ENCODE peak calls at places on chromosomes 11 and 22, in ten cellular contexts. One of them, this sample, is unnamed.

GRCh38 chr11:70040452-70040851 is 37.7 kb upstream of the ANO1 start:
- DNase-seq in T47D: no peak
- DNase-seq in T-cell: no peak
- DNase-seq in nucleus accumbens: no peak
- DNase-seq in LHCN-M2: no peak
- DNase-seq in activated T-helper 1 cell treated with anti-CD3 and anti-CD28 coated beads, Interleukin-2, amount 50 U/mL, for 16 hours: no peak
- DNase-seq in OCI-M1: no peak
- DNase-seq in CD8-positive, alpha-beta T cell: no peak
- DNase-seq in AG04449: no peak
- DNase-seq in EL: no peak
- DNase-seq in this sample: no peak

GRCh38 chr22:44163536-44163935 is 17.2 kb upstream of the PARVG start:
- DNase-seq in T47D: no peak
- DNase-seq in T-cell: no peak
- DNase-seq in nucleus accumbens: no peak
- DNase-seq in LHCN-M2: no peak
- DNase-seq in activated T-helper 1 cell treated with anti-CD3 and anti-CD28 coated beads, Interleukin-2, amount 50 U/mL, for 16 hours: no peak
- DNase-seq in OCI-M1: no peak
- DNase-seq in CD8-positive, alpha-beta T cell: no peak
- DNase-seq in AG04449: no peak
- DNase-seq in EL: no peak
- DNase-seq in this sample: no peak

GRCh38 chr22:40326905-40327735 is 19.2 kb upstream of the ADSL start:
- DNase-seq in T47D: peak; percentile 36
- DNase-seq in T-cell: peak; percentile 27
- DNase-seq in nucleus accumbens: no peak
- DNase-seq in LHCN-M2: no peak
- DNase-seq in activated T-helper 1 cell treated with anti-CD3 and anti-CD28 coated beads, Interleukin-2, amount 50 U/mL, for 16 hours: no peak
- DNase-seq in OCI-M1: no peak
- DNase-seq in CD8-positive, alpha-beta T cell: no peak
- DNase-seq in AG04449: no peak
- DNase-seq in EL: peak; percentile 36
- DNase-seq in this sample: peak; percentile 22

GRCh38 chr11:69711824-69712801 is 8.3 kb upstream of the FGF19 start:
- DNase-seq in T47D: no peak
- DNase-seq in T-cell: peak; percentile 57
- DNase-seq in nucleus accumbens: no peak
- DNase-seq in LHCN-M2: no peak
- DNase-seq in activated T-helper 1 cell treated with anti-CD3 and anti-CD28 coated beads, Interleukin-2, amount 50 U/mL, for 16 hours: no peak
- DNase-seq in OCI-M1: peak; percentile 73
- DNase-seq in CD8-positive, alpha-beta T cell: peak; percentile 10
- DNase-seq in AG04449: no peak
- DNase-seq in EL: no peak
- DNase-seq in this sample: no peak

GRCh38 chr22:32502346-32502745 is 27.7 kb downstream of the FBXO7 start:
- DNase-seq in T47D: no peak
- DNase-seq in T-cell: no peak
- DNase-seq in nucleus accumbens: no peak
- DNase-seq in LHCN-M2: no peak
- DNase-seq in activated T-helper 1 cell treated with anti-CD3 and anti-CD28 coated beads, Interleukin-2, amount 50 U/mL, for 16 hours: no peak
- DNase-seq in OCI-M1: no peak
- DNase-seq in CD8-positive, alpha-beta T cell: no peak
- DNase-seq in AG04449: no peak
- DNase-seq in EL: no peak
- DNase-seq in this sample: no peak

GRCh38 chr11:103183981-103184592 is 74.9 kb downstream of the DYNC2H1 start:
- DNase-seq in T47D: no peak
- DNase-seq in T-cell: no peak
- DNase-seq in nucleus accumbens: no peak
- DNase-seq in LHCN-M2: no peak
- DNase-seq in activated T-helper 1 cell treated with anti-CD3 and anti-CD28 coated beads, Interleukin-2, amount 50 U/mL, for 16 hours: no peak
- DNase-seq in OCI-M1: no peak
- DNase-seq in CD8-positive, alpha-beta T cell: no peak
- DNase-seq in AG04449: no peak
- DNase-seq in EL: no peak
- DNase-seq in this sample: no peak

GRCh38 chr22:38796262-38796957 is 2.5 kb upstream of the DNAL4 start:
- DNase-seq in T47D: no peak
- DNase-seq in T-cell: no peak
- DNase-seq in nucleus accumbens: no peak
- DNase-seq in LHCN-M2: no peak
- DNase-seq in activated T-helper 1 cell treated with anti-CD3 and anti-CD28 coated beads, Interleukin-2, amount 50 U/mL, for 16 hours: no peak
- DNase-seq in OCI-M1: no peak
- DNase-seq in CD8-positive, alpha-beta T cell: no peak
- DNase-seq in AG04449: no peak
- DNase-seq in EL: no peak
- DNase-seq in this sample: no peak

GRCh38 chr22:32106930-32107329 is 52.2 kb downstream of the C22orf42 start:
- DNase-seq in T47D: peak; percentile 50
- DNase-seq in T-cell: no peak
- DNase-seq in nucleus accumbens: no peak
- DNase-seq in LHCN-M2: peak; percentile 5
- DNase-seq in activated T-helper 1 cell treated with anti-CD3 and anti-CD28 coated beads, Interleukin-2, amount 50 U/mL, for 16 hours: no peak
- DNase-seq in OCI-M1: peak; percentile 26
- DNase-seq in CD8-positive, alpha-beta T cell: no peak
- DNase-seq in AG04449: no peak
- DNase-seq in EL: no peak
- DNase-seq in this sample: peak; percentile 8

GRCh38 chr22:21446128-21446826 is 20.9 kb upstream of the TMEM191C start:
- DNase-seq in T47D: no peak
- DNase-seq in T-cell: no peak
- DNase-seq in nucleus accumbens: no peak
- DNase-seq in LHCN-M2: no peak
- DNase-seq in activated T-helper 1 cell treated with anti-CD3 and anti-CD28 coated beads, Interleukin-2, amount 50 U/mL, for 16 hours: no peak
- DNase-seq in OCI-M1: no peak
- DNase-seq in CD8-positive, alpha-beta T cell: no peak
- DNase-seq in AG04449: no peak
- DNase-seq in EL: no peak
- DNase-seq in this sample: no peak